ENCODE peak calls at places on chromosomes 12 and 14, in four cellular contexts. N is fibroblast of lung, P is IMR-90, S is tibial artery. W is an unnamed sample.

GRCh38 chr14:80465541-80466220 is 254.4 kb upstream of the DIO2 start:
- DNase-seq in N (no peak), P (no peak), S (no peak), W (no peak)

GRCh38 chr12:7369274-7369729 is 65.4 kb downstream of the ACSM4 start:
- DNase-seq in N (no peak), P (no peak), S (no peak), W (no peak)

GRCh38 chr14:37673439-37673838 is 78.0 kb downstream of the TTC6 start:
- DNase-seq in N (no peak), P (no peak), S (no peak), W (no peak)

GRCh38 chr12:45944771-45945170 is 45.6 kb downstream of the SCAF11 start:
- DNase-seq in N (no peak), P (no peak), S (no peak), W (peak; percentile 48)

GRCh38 chr12:6280672-6281071 is 29.8 kb upstream of the PLEKHG6 start:
- DNase-seq in N (no peak), P (no peak), S (peak; percentile 53), W (no peak)

GRCh38 chr14:100065161-100065871 is at the start of gene EVL:
- DNase-seq in N (no peak), P (no peak), S (no peak), W (no peak)

GRCh38 chr12:4240161-4240783 is 33.3 kb upstream of the CCND2 start:
- DNase-seq in N (no peak), P (no peak), S (no peak), W (no peak)

GRCh38 chr14:88322505-88323085 is 474 bp downstream of the KCNK10 start:
- DNase-seq in N (no peak), P (no peak), S (no peak), W (peak; percentile 1)

GRCh38 chr14:71730471-71730870 is 201.8 kb upstream of the RGS6 start:
- DNase-seq in N (no peak), P (no peak), S (no peak), W (no peak)

GRCh38 chr12:126676426-126676825 is 1590.5 kb upstream of the TMEM132C start:
- DNase-seq in N (no peak), P (no peak), S (no peak), W (peak; percentile 33)

GRCh38 chr14:43900173-43900655 is 606.9 kb downstream of the FSCB start:
- DNase-seq in N (no peak), P (no peak), S (no peak), W (no peak)

GRCh38 chr14:43896044-43896443 is 611.0 kb downstream of the FSCB start:
- DNase-seq in N (no peak), P (no peak), S (no peak), W (no peak)

GRCh38 chr14:43898709-43899108 is 608.4 kb downstream of the FSCB start:
- DNase-seq in N (peak; percentile 4), P (no peak), S (no peak), W (no peak)

DNA sequence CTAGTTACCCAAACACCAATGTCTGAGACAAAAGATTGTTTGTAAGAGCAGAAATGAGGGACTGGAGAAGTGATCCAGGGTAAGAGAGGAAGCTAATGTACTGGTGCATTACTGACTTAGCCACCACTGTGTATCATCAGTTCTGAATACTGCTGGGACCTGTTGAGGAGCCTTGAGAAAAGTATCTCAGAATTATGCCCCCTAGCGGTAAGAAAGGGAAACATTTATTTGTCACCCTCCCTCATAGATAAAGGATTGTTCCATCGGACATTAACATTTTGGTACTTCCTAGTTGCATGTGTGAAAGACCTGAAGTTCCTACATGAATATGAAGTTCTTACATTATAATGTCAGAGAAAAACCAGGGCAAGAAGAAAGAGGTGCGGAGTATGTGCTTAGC is 612.5 kb downstream of the FSCB start:
- DNase-seq in N (peak; percentile 12), P (peak; percentile 0), S (no peak), W (no peak)
- TF ChIP-seq CTCF in N (peak; percentile 41), P (peak; percentile 21), S (no peak), W (peak; percentile 24)

DNA sequence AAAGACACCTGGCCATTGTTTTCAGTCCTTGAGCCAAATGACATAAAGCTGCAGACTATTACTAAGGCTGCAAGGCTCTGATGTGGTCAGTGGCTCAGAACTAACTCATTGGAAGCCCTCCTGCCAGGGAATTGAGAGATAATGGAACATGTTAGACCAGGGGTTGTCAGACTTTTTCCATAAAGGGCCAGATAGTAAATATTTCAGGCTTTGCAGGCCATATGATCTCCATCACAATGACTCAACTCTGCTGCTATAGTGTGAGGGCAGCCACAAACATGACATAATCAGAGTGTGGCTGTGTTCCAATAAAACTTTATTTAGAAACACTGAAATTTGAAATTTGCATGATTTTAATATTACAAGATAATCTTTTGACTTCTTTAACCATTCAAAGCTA is 140.3 kb downstream of the TMEM30B start:
- DNase-seq in N (peak; percentile 88), P (peak; percentile 96), S (no peak), W (peak; percentile 97)
- H3K4me3 ChIP-seq in N (no peak overlapping the region), P (no peak overlapping the region), S (no peak overlapping the region), W (no peak overlapping the region)

GRCh38 chr14:31549817-31550216 is 11.4 kb upstream of the NUBPL start:
- DNase-seq in N (no peak), P (no peak), S (no peak), W (no peak)

GRCh38 chr14:31541702-31542101 is 19.5 kb upstream of the NUBPL start:
- DNase-seq in N (no peak), P (no peak), S (no peak), W (no peak)

GRCh38 chr14:31545328-31545727 is 15.9 kb upstream of the NUBPL start:
- DNase-seq in N (no peak), P (no peak), S (no peak), W (no peak)

DNA sequence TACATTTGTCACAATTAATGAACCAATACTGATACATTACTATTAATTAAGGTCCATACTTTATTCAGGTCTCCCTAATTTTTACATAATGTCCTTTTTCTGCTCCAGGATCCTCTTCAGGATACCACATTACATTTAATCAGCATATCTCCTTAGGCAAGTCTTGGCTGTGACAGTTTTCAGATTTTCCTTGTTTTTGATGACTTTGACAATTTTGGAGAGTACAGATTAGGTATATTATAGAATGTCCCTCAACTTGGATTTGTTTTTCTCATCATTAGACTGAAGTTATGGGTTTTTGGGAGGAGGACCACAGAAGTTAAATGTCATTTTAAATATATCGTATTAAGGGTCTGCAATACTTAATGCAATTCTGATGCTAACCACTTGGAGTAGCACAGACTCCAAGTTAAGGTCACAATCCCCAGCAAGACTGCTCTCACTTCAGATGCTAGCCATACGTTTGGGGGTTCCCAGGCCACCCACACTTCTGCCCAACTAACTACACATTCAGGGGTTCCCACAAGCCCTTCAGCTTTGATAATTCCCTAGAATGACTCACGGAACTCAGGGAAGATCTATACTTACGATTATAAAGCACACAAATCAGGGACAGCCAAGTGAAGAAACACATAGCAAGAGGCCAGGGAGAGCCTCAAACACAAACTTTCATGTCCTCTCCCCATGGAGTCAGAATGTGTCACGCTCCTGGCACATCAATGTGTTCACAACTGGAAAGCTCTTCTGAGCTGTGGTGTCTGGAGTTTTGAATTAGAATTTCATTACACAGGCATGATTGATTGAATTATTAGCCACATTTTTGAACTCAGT is 17.0 kb upstream of the NUBPL start:
- DNase-seq in N (peak; percentile 26), P (peak; percentile 23), S (no peak), W (peak; percentile 16)
- TF ChIP-seq CTCF in N (peak; percentile 49), P (peak; percentile 39), S (no peak), W (peak; percentile 45)

GRCh38 chr14:105203057-105203494 is 22.0 kb upstream of the NUDT14 start:
- DNase-seq in N (peak; percentile 55), P (peak; percentile 58), S (peak; percentile 84), W (peak; percentile 60)

GRCh38 chr14:105200074-105200473 is 19.0 kb upstream of the NUDT14 start:
- DNase-seq in N (no peak), P (no peak), S (no peak), W (no peak)

GRCh38 chr14:105200641-105201040 is 19.5 kb upstream of the NUDT14 start:
- DNase-seq in N (no peak), P (no peak), S (no peak), W (no peak)

GRCh38 chr14:105201928-105202513 is 20.9 kb upstream of the NUDT14 start:
- DNase-seq in N (no peak), P (no peak), S (no peak), W (no peak)

GRCh38 chr14:105201156-105201927 is 20.2 kb upstream of the NUDT14 start:
- DNase-seq in N (no peak), P (no peak), S (no peak), W (no peak)
- H3K4me3 ChIP-seq in N (no peak overlapping the region), P (no peak overlapping the region), S (no peak overlapping the region), W (no peak overlapping the region)

DNA sequence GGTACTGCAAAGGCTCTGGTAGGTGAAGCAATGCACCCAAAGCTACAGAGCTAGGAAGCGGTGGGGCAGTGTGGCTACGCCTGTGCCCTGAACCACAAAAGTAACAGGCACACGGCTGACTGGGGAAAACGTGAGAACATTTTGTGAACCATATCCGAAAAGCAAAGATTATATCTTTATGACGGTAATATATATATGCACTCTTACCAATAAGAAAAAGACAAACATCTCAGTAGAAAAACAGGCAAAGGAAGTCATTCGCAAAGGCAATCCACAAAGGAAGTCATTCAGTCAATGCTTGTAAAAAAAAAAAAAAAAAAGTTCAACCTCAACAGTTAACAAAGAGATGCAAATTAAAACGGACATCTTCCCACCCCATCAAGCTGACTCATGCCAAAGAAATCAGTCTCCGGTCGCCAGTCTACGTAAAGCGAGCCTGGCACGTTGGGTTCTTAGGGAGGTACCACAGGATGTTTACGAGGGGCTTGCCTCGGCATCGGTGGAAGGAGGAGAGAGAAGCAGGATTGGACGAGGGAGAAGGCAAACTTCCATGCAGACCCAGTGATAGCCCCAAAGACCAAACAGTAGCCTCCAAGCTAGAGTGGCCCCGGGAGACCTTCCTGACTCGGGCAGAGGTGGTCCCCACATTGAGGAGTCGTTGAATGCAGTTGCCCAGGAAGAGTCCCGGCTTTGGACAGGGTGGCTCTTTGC is 39.4 kb upstream of the PPP2R5C start:
- DNase-seq in N (no peak), P (no peak), S (no peak), W (no peak)
- TF ChIP-seq CTCF in N (no peak), P (no peak), S (no peak), W (no peak)